ENCODE peak calls at places on chromosomes 12 and 14, in nine cellular contexts. One of them, this sample, is unnamed.
A peak's percentile ranks its signal among the peaks of the same experiment; 100 is the strongest.

GRCh38 chr14:52455291-52456088 is 96.8 kb downstream of the TXNDC16 start:
- DNase-seq in coronary artery: no peak
- DNase-seq in non-pigmented ciliary epithelial cell: peak; percentile 48
- DNase-seq in stimulated activated CD4-positive, alpha-beta T cell treated with anti-CD3 and anti-CD28 coated beads, Interleukin-1b, Interleukin-23, amount 100 ng/mL, for 24 hours: no peak
- DNase-seq in CD4-positive, alpha-beta T cell: no peak
- DNase-seq in iPS-NIHi11: no peak
- DNase-seq in activated T-helper 9 cell treated with anti-CD3 and anti-CD28 coated beads, Interleukin-2, amount 50 U/mL, for 16 hours: no peak
- DNase-seq in GOT3: no peak
- DNase-seq in DMS53: no peak
- DNase-seq in this sample: no peak

GRCh38 chr14:94575730-94576585 is 5.3 kb upstream of the SERPINA5 start:
- DNase-seq in coronary artery: peak; percentile 33
- DNase-seq in non-pigmented ciliary epithelial cell: peak; percentile 51
- DNase-seq in stimulated activated CD4-positive, alpha-beta T cell treated with anti-CD3 and anti-CD28 coated beads, Interleukin-1b, Interleukin-23, amount 100 ng/mL, for 24 hours: no peak
- DNase-seq in CD4-positive, alpha-beta T cell: no peak
- DNase-seq in iPS-NIHi11: no peak
- DNase-seq in activated T-helper 9 cell treated with anti-CD3 and anti-CD28 coated beads, Interleukin-2, amount 50 U/mL, for 16 hours: no peak
- DNase-seq in GOT3: no peak
- DNase-seq in DMS53: no peak
- DNase-seq in this sample: no peak

GRCh38 chr12:49012739-49013138 is 5.8 kb downstream of the PRKAG1 start:
- DNase-seq in coronary artery: no peak
- DNase-seq in non-pigmented ciliary epithelial cell: no peak
- DNase-seq in stimulated activated CD4-positive, alpha-beta T cell treated with anti-CD3 and anti-CD28 coated beads, Interleukin-1b, Interleukin-23, amount 100 ng/mL, for 24 hours: no peak
- DNase-seq in CD4-positive, alpha-beta T cell: no peak
- DNase-seq in iPS-NIHi11: no peak
- DNase-seq in activated T-helper 9 cell treated with anti-CD3 and anti-CD28 coated beads, Interleukin-2, amount 50 U/mL, for 16 hours: no peak
- DNase-seq in GOT3: no peak
- DNase-seq in DMS53: no peak
- DNase-seq in this sample: no peak

GRCh38 chr14:39417014-39417413 is 15.2 kb downstream of the FBXO33 start:
- DNase-seq in coronary artery: no peak
- DNase-seq in non-pigmented ciliary epithelial cell: no peak
- DNase-seq in stimulated activated CD4-positive, alpha-beta T cell treated with anti-CD3 and anti-CD28 coated beads, Interleukin-1b, Interleukin-23, amount 100 ng/mL, for 24 hours: no peak
- DNase-seq in CD4-positive, alpha-beta T cell: no peak
- DNase-seq in iPS-NIHi11: no peak
- DNase-seq in activated T-helper 9 cell treated with anti-CD3 and anti-CD28 coated beads, Interleukin-2, amount 50 U/mL, for 16 hours: no peak
- DNase-seq in GOT3: no peak
- DNase-seq in DMS53: peak; percentile 66
- DNase-seq in this sample: no peak

GRCh38 chr14:104827173-104828055 is 26.5 kb downstream of the ZBTB42 start:
- DNase-seq in coronary artery: no peak
- DNase-seq in non-pigmented ciliary epithelial cell: no peak
- DNase-seq in stimulated activated CD4-positive, alpha-beta T cell treated with anti-CD3 and anti-CD28 coated beads, Interleukin-1b, Interleukin-23, amount 100 ng/mL, for 24 hours: peak; percentile 32
- DNase-seq in CD4-positive, alpha-beta T cell: peak; percentile 34
- DNase-seq in iPS-NIHi11: peak; percentile 92
- DNase-seq in activated T-helper 9 cell treated with anti-CD3 and anti-CD28 coated beads, Interleukin-2, amount 50 U/mL, for 16 hours: peak; percentile 37
- DNase-seq in GOT3: no peak
- DNase-seq in DMS53: peak; percentile 79
- DNase-seq in this sample: peak; percentile 80

GRCh38 chr12:22658214-22658613 is 33.2 kb downstream of the ETNK1 start:
- DNase-seq in coronary artery: no peak
- DNase-seq in non-pigmented ciliary epithelial cell: peak; percentile 63
- DNase-seq in stimulated activated CD4-positive, alpha-beta T cell treated with anti-CD3 and anti-CD28 coated beads, Interleukin-1b, Interleukin-23, amount 100 ng/mL, for 24 hours: no peak
- DNase-seq in CD4-positive, alpha-beta T cell: no peak
- DNase-seq in iPS-NIHi11: no peak
- DNase-seq in activated T-helper 9 cell treated with anti-CD3 and anti-CD28 coated beads, Interleukin-2, amount 50 U/mL, for 16 hours: no peak
- DNase-seq in GOT3: no peak
- DNase-seq in DMS53: no peak
- DNase-seq in this sample: no peak

GRCh38 chr12:40650038-40650704 is 42.1 kb upstream of the CNTN1 start:
- DNase-seq in coronary artery: no peak
- DNase-seq in non-pigmented ciliary epithelial cell: no peak
- DNase-seq in stimulated activated CD4-positive, alpha-beta T cell treated with anti-CD3 and anti-CD28 coated beads, Interleukin-1b, Interleukin-23, amount 100 ng/mL, for 24 hours: no peak
- DNase-seq in CD4-positive, alpha-beta T cell: no peak
- DNase-seq in iPS-NIHi11: no peak
- DNase-seq in activated T-helper 9 cell treated with anti-CD3 and anti-CD28 coated beads, Interleukin-2, amount 50 U/mL, for 16 hours: no peak
- DNase-seq in GOT3: no peak
- DNase-seq in DMS53: no peak
- DNase-seq in this sample: no peak

GRCh38 chr12:99959549-99960170 is 25.1 kb downstream of the ANKS1B start:
- DNase-seq in coronary artery: no peak
- DNase-seq in non-pigmented ciliary epithelial cell: no peak
- DNase-seq in stimulated activated CD4-positive, alpha-beta T cell treated with anti-CD3 and anti-CD28 coated beads, Interleukin-1b, Interleukin-23, amount 100 ng/mL, for 24 hours: no peak
- DNase-seq in CD4-positive, alpha-beta T cell: no peak
- DNase-seq in iPS-NIHi11: no peak
- DNase-seq in activated T-helper 9 cell treated with anti-CD3 and anti-CD28 coated beads, Interleukin-2, amount 50 U/mL, for 16 hours: no peak
- DNase-seq in GOT3: no peak
- DNase-seq in DMS53: peak; percentile 85
- DNase-seq in this sample: no peak

GRCh38 chr12:46580445-46580844 is 207.9 kb upstream of the SLC38A2 start:
- DNase-seq in coronary artery: no peak
- DNase-seq in non-pigmented ciliary epithelial cell: no peak
- DNase-seq in stimulated activated CD4-positive, alpha-beta T cell treated with anti-CD3 and anti-CD28 coated beads, Interleukin-1b, Interleukin-23, amount 100 ng/mL, for 24 hours: no peak
- DNase-seq in CD4-positive, alpha-beta T cell: no peak
- DNase-seq in iPS-NIHi11: no peak
- DNase-seq in activated T-helper 9 cell treated with anti-CD3 and anti-CD28 coated beads, Interleukin-2, amount 50 U/mL, for 16 hours: no peak
- DNase-seq in GOT3: no peak
- DNase-seq in DMS53: no peak
- DNase-seq in this sample: no peak

GRCh38 chr12:122403115-122403770 is 19.2 kb downstream of the CLIP1 start:
- DNase-seq in coronary artery: no peak
- DNase-seq in non-pigmented ciliary epithelial cell: no peak
- DNase-seq in stimulated activated CD4-positive, alpha-beta T cell treated with anti-CD3 and anti-CD28 coated beads, Interleukin-1b, Interleukin-23, amount 100 ng/mL, for 24 hours: no peak
- DNase-seq in CD4-positive, alpha-beta T cell: no peak
- DNase-seq in iPS-NIHi11: no peak
- DNase-seq in activated T-helper 9 cell treated with anti-CD3 and anti-CD28 coated beads, Interleukin-2, amount 50 U/mL, for 16 hours: no peak
- DNase-seq in GOT3: no peak
- DNase-seq in DMS53: no peak
- DNase-seq in this sample: no peak

This sample was measured in glutamatergic neuron.